ENCODE peak calls at places on chromosomes 3 and 15, in six cellular contexts. C, A, S, J, Y and F are unnamed samples.

GRCh38 chr3:25911525-25912295 is 121.8 kb downstream of the OXSM start:
- DNase-seq in C (no peak), J (no peak), Y (no peak), A (no peak), S (no peak), F (no peak)

GRCh38 chr15:81279621-81280051 is 44.3 kb downstream of the STARD5 start:
- DNase-seq in C (no peak), A (peak), S (no peak), Y (peak), J (no peak), F (no peak)

GRCh38 chr3:127822836-127823589 is 698 bp upstream of the MGLL start:
- DNase-seq in J (no peak), S (peak), A (peak), Y (no peak), C (no peak), F (peak)

GRCh38 chr3:12545473-12545791 is at the start of gene MKRN2OS:
- DNase-seq in J (peak), C (peak), S (no peak), Y (no peak), A (peak), F (peak)

GRCh38 chr15:68704496-68705021 is 116.1 kb downstream of the ANP32A start:
- DNase-seq in Y (no peak), J (no peak), S (no peak), C (peak), A (peak), F (peak)

GRCh38 chr3:126636436-126636835 is 18.5 kb downstream of the TXNRD3 start:
- DNase-seq in S (no peak), A (no peak), J (no peak), Y (no peak), C (no peak), F (no peak)

GRCh38 chr15:47756872-47757271 is 39.6 kb downstream of the SEMA6D start:
- DNase-seq in A (peak), Y (no peak), J (no peak), C (peak), S (no peak), F (peak)

GRCh38 chr15:75696303-75696657 is 16.4 kb downstream of the CSPG4 start:
- DNase-seq in S (no peak), A (no peak), C (no peak), J (no peak), Y (no peak), F (no peak)

GRCh38 chr3:133595341-133595740 is 21.9 kb downstream of the CDV3 start:
- DNase-seq in C (no peak), S (no peak), A (no peak), Y (no peak), J (no peak), F (peak)

GRCh38 chr3:24533557-24534193 is 39.0 kb upstream of the THRB start:
- DNase-seq in J (no peak), A (no peak), Y (no peak), C (no peak), S (no peak), F (no peak)

GRCh38 chr15:91535856-91536500 is 317.5 kb upstream of the SLCO3A1 start:
- DNase-seq in Y (no peak), C (no peak), J (peak), A (no peak), S (no peak), F (no peak)

GRCh38 chr15:57463360-57463759 is 87.1 kb downstream of the CGNL1 start:
- DNase-seq in C (no peak), A (no peak), Y (no peak), S (no peak), J (no peak), F (no peak)

GRCh38 chr3:144821583-144821982 is 850.0 kb downstream of the DIPK2A start:
- DNase-seq in Y (no peak), A (no peak), S (no peak), J (no peak), C (no peak), F (peak)

GRCh38 chr3:112303811-112304325 is 9.9 kb upstream of the SLC9C1 start:
- DNase-seq in Y (no peak), A (peak), C (peak), J (peak), S (no peak), F (peak)

GRCh38 chr3:72821170-72821781 is 27.0 kb downstream of the SHQ1 start:
- DNase-seq in J (no peak), C (no peak), Y (no peak), S (no peak), A (peak), F (peak)

GRCh38 chr3:52230889-52231499 is 5.5 kb upstream of the TLR9 start:
- DNase-seq in J (no peak), S (no peak), Y (no peak), A (no peak), C (no peak), F (no peak)

GRCh38 chr15:78212546-78213424 is 21.6 kb downstream of the ACSBG1 start:
- DNase-seq in J (peak), S (no peak), A (peak), Y (no peak), C (peak), F (peak)

GRCh38 chr15:74977599-74977998 is 17.8 kb upstream of the SCAMP5 start:
- DNase-seq in S (no peak), C (no peak), A (no peak), J (no peak), Y (no peak), F (no peak)

GRCh38 chr15:38696120-38696727 is 131.6 kb upstream of the RASGRP1 start:
- DNase-seq in J (no peak), S (no peak), A (peak), C (no peak), Y (no peak), F (peak)

GRCh38 chr3:178480795-178481194 is 55.4 kb upstream of the KCNMB2 start:
- DNase-seq in S (no peak), A (no peak), Y (no peak), C (no peak), J (no peak), F (no peak)

GRCh38 chr15:100783760-100784492 is 95.7 kb upstream of the ALDH1A3 start:
- DNase-seq in J (peak), Y (no peak), C (no peak), S (no peak), A (no peak), F (no peak)

GRCh38 chr3:132079150-132079549 is 44.3 kb upstream of the CPNE4 start:
- DNase-seq in J (no peak), S (no peak), Y (no peak), C (no peak), A (no peak), F (peak)

GRCh38 chr3:55662683-55663082 is 175.6 kb upstream of the WNT5A start:
- DNase-seq in S (no peak), A (no peak), C (no peak), J (no peak), Y (no peak), F (peak)

GRCh38 chr3:31124368-31124767 is 229.9 kb upstream of the GADL1 start:
- DNase-seq in A (peak), S (no peak), Y (no peak), C (no peak), J (no peak), F (no peak)

GRCh38 chr15:89958107-89958805 is 42.9 kb upstream of the ZNF710 start:
- DNase-seq in A (no peak), J (no peak), S (no peak), C (no peak), Y (no peak), F (no peak)

GRCh38 chr3:46674031-46674592 is 19.4 kb downstream of the ALS2CL start:
- DNase-seq in A (no peak), Y (no peak), S (no peak), C (peak), J (no peak), F (no peak)

GRCh38 chr15:57038040-57038439 is 119.6 kb downstream of the TCF12 start:
- DNase-seq in Y (no peak), J (no peak), C (no peak), S (no peak), A (no peak), F (no peak)

GRCh38 chr15:52103217-52104207 is 9.1 kb downstream of the BCL2L10 start:
- DNase-seq in Y (no peak), J (no peak), S (no peak), A (peak), C (peak), F (peak)

GRCh38 chr3:51642462-51642861 is 28.6 kb upstream of the TEX264 start:
- DNase-seq in S (no peak), A (no peak), C (peak), J (no peak), Y (no peak), F (peak)

GRCh38 chr3:187739561-187740445 is 5.5 kb downstream of the BCL6 start:
- DNase-seq in J (peak), C (peak), Y (peak), S (peak), A (peak), F (peak)

GRCh38 chr3:171457263-171458055 is 2.7 kb downstream of the TNIK start:
- DNase-seq in J (no peak), S (no peak), C (no peak), A (peak), Y (no peak), F (no peak)

GRCh38 chr3:134056464-134056891 is 26.8 kb upstream of the SLCO2A1 start:
- DNase-seq in Y (no peak), C (peak), A (no peak), J (no peak), S (no peak), F (peak)

GRCh38 chr15:98807262-98807661 is 158.9 kb downstream of the IGF1R start:
- DNase-seq in Y (no peak), A (peak), S (no peak), C (no peak), J (no peak), F (peak)

GRCh38 chr3:171828852-171829770 is 14.0 kb upstream of the TMEM212 start:
- DNase-seq in C (no peak), J (no peak), S (no peak), Y (no peak), A (no peak), F (no peak)

GRCh38 chr15:22778796-22779195 is 7.6 kb upstream of the NIPA1 start:
- DNase-seq in C (peak), S (no peak), Y (no peak), A (peak), J (no peak), F (no peak)

GRCh38 chr3:42979044-42979962 is at the start of gene GASK1A:
- DNase-seq in A (no peak), C (peak), S (peak), Y (peak), J (peak), F (no peak)

GRCh38 chr15:50911001-50911400 is 2.5 kb downstream of the AP4E1 start:
- DNase-seq in S (no peak), Y (no peak), J (no peak), C (peak), A (peak), F (peak)
- H3K9ac ChIP-seq in S (no peak), Y (no peak), J (no peak), C (no peak), A (peak), F (no peak)

GRCh38 chr3:123832712-123833397 is 51.3 kb downstream of the MYLK start:
- DNase-seq in J (no peak), C (no peak), S (no peak), Y (no peak), A (peak), F (no peak)
- H2BK15ac ChIP-seq in J (no peak), C (no peak), S (no peak), Y (no peak), A (no peak), F (peak)

GRCh38 chr15:62760506-62760905 is 282.0 kb upstream of the TPM1 start:
- DNase-seq in Y (no peak), J (no peak), S (no peak), A (no peak), C (no peak), F (no peak)

GRCh38 chr15:62758126-62758951 is 284.2 kb upstream of the TPM1 start:
- DNase-seq in A (peak), Y (no peak), C (no peak), J (no peak), S (peak), F (peak)

GRCh38 chr15:62757535-62757934 is 285.0 kb upstream of the TPM1 start:
- DNase-seq in A (no peak), J (no peak), Y (no peak), S (no peak), C (no peak), F (no peak)

GRCh38 chr15:62756995-62757360 is 285.6 kb upstream of the TPM1 start:
- DNase-seq in Y (no peak), A (no peak), S (no peak), C (no peak), J (no peak), F (no peak)

DNA sequence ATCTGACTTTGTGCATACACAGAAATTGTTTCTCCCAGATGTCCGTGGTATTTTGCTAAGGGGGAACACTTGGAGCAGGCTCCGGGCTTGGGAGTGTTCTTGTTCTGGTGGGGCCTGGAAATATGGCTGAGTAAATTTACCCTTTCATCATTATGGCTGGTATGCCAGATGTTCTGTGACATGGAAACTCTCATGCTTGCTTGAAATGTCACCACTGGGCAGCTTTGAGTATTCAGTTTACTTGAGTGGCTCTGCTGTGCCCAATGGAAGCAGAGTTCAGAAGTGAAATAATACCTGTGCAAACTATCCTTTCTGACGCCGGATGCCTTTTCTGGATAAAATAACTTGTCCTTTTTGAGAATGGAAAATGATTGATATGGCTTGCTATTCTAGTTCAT is 283.6 kb upstream of the TPM1 start:
- DNase-seq in J (no peak), S (no peak), Y (no peak), A (no peak), C (no peak), F (no peak)
- H3K9ac ChIP-seq in J (no peak), S (no peak), Y (no peak), A (peak), C (no peak), F (no peak)

GRCh38 chr3:37248179-37248578 is 73.8 kb upstream of the LRRFIP2 start:
- DNase-seq in J (no peak), S (no peak), C (no peak), A (no peak), Y (no peak), F (no peak)
- H2BK15ac ChIP-seq in J (no peak), S (no peak), C (no peak), A (no peak), Y (no peak), F (no peak)

GRCh38 chr3:167749728-167750127 is 14.2 kb downstream of the SERPINI1 start:
- DNase-seq in A (no peak), J (no peak), S (no peak), C (no peak), Y (no peak), F (no peak)
- H3K9ac ChIP-seq in A (no peak), J (no peak), S (no peak), C (no peak), Y (no peak), F (no peak)

GRCh38 chr3:142633073-142633472 is 36.9 kb downstream of the PLS1 start:
- DNase-seq in C (no peak), Y (no peak), A (no peak), J (no peak), S (no peak), F (no peak)
- H2BK15ac ChIP-seq in C (no peak), Y (no peak), A (no peak), J (no peak), S (no peak), F (no peak)

GRCh38 chr3:71245971-71246860 is 337.3 kb downstream of the FOXP1 start:
- DNase-seq in Y (no peak), S (no peak), J (no peak), C (peak), A (no peak), F (no peak)

GRCh38 chr3:71244153-71245051 is 339.1 kb downstream of the FOXP1 start:
- DNase-seq in Y (no peak), J (no peak), S (no peak), A (peak), C (peak), F (peak)

GRCh38 chr3:71241981-71242552 is 341.5 kb downstream of the FOXP1 start:
- DNase-seq in S (no peak), A (no peak), Y (no peak), C (no peak), J (no peak), F (no peak)

GRCh38 chr3:71245052-71245488 is 338.5 kb downstream of the FOXP1 start:
- DNase-seq in A (peak), C (peak), S (no peak), Y (no peak), J (no peak), F (peak)

DNA sequence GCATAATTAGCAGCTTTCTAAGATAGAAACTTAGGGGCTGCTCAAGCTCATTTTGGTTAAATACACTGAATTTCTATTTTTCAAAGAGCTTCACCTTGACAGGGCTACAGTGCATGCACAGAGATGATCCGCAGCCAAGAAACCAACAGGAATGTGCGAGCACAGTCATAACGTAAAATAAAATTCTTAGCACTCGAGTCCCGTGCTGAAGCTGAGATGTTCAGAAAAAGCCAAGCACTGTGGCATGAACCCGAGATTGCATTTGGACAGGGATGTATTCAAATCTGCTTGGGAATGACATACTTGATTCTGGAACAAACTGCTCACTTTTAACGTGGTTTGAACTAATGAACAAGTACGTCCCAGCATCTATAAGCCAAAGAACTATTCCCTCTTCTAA is 340.3 kb downstream of the FOXP1 start:
- DNase-seq in A (no peak), Y (no peak), S (no peak), J (no peak), C (no peak), F (no peak)
- H3K9ac ChIP-seq in A (no peak), Y (no peak), S (no peak), J (no peak), C (no peak), F (no peak)

DNA sequence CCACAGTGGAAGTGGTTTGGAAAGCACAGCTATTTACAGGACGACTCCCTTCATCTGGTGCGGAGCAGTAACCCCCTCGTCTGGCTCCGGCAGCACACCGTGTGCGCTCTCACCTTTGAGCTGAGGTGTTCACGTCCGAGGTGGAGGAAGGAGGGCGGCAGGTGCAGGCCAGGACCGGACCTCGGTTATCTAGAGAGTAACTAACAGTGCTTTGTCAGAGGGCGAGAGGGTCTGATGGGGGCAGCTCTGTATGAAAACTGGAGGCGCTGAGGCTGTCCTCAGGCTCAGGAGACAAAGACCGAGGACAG is 155.4 kb downstream of the XXYLT1 start:
- DNase-seq in S (no peak), Y (no peak), J (no peak), A (no peak), C (no peak), F (no peak)
- H2BK15ac ChIP-seq in S (no peak), Y (no peak), J (no peak), A (no peak), C (no peak), F (no peak)